ENCODE peak calls at places on chromosomes 12 and 14, in five cellular contexts. I, R, O, C and Y are unnamed samples.

GRCh38 chr14:21257395-21258193 is 11.6 kb downstream of the HNRNPC start:
- DNase-seq in R (no peak), I (no peak), O (no peak), C (no peak), Y (no peak)

GRCh38 chr14:35366521-35366976 is 38.0 kb downstream of the NFKBIA start:
- DNase-seq in C (no peak), I (no peak), R (no peak), O (no peak), Y (no peak)

GRCh38 chr12:32988982-32989381 is 92.4 kb upstream of the PKP2 start:
- DNase-seq in R (no peak), C (no peak), O (no peak), I (peak), Y (no peak)

GRCh38 chr12:96094201-96094600 is 58.8 kb upstream of the LTA4H start:
- DNase-seq in O (no peak), C (peak), I (peak), R (no peak), Y (no peak)

GRCh38 chr14:105092912-105093425 is 27.7 kb upstream of the GPR132 start:
- DNase-seq in O (peak), R (peak), I (peak), C (peak), Y (peak)

GRCh38 chr12:40012709-40013108 is 93.2 kb downstream of the SLC2A13 start:
- DNase-seq in R (no peak), I (no peak), O (peak), C (no peak), Y (no peak)

GRCh38 chr12:119258149-119258548 is 76.4 kb upstream of the CCDC60 start:
- DNase-seq in O (no peak), I (no peak), R (no peak), C (no peak), Y (no peak)

GRCh38 chr14:24439830-24440605 is 2.6 kb downstream of the SDR39U1 start:
- DNase-seq in O (no peak), C (no peak), I (no peak), R (no peak), Y (no peak)

GRCh38 chr14:20803221-20803620 is 577 bp upstream of the RNASE1 start:
- DNase-seq in O (no peak), I (no peak), R (no peak), C (no peak), Y (no peak)

GRCh38 chr14:34833545-34834523 is 41.3 kb downstream of the BAZ1A start:
- DNase-seq in O (no peak), C (no peak), R (no peak), I (no peak), Y (no peak)

GRCh38 chr12:62912644-62913043 is 22.3 kb downstream of the PPM1H start:
- DNase-seq in C (no peak), O (no peak), R (no peak), I (no peak), Y (no peak)

GRCh38 chr12:20369164-20370000 is 1.0 kb downstream of the PDE3A start:
- DNase-seq in R (no peak), C (peak), I (no peak), O (peak), Y (no peak)

GRCh38 chr14:68785817-68786490 is 6.9 kb downstream of the ZFP36L1 start:
- DNase-seq in R (no peak), C (peak), I (peak), O (no peak), Y (no peak)

GRCh38 chr14:93780811-93781210 is 7.5 kb downstream of the PRIMA1 start:
- DNase-seq in R (no peak), C (no peak), O (no peak), I (no peak), Y (no peak)

GRCh38 chr12:123441523-123442164 is 5.2 kb upstream of the RILPL2 start:
- DNase-seq in R (no peak), O (no peak), C (no peak), I (no peak), Y (no peak)

GRCh38 chr14:36646664-36647416 is 14.8 kb upstream of the PAX9 start:
- DNase-seq in O (no peak), R (no peak), I (no peak), C (no peak), Y (no peak)

GRCh38 chr12:16670456-16671050 is 64.6 kb upstream of the LMO3 start:
- DNase-seq in O (peak), I (no peak), C (no peak), R (no peak), Y (no peak)

GRCh38 chr14:92397140-92397815 is 74.3 kb downstream of the SLC24A4 start:
- DNase-seq in R (no peak), O (peak), I (no peak), C (no peak), Y (no peak)

GRCh38 chr12:63304844-63305243 is 153.8 kb upstream of the AVPR1A start:
- DNase-seq in C (no peak), I (no peak), R (no peak), O (no peak), Y (no peak)

GRCh38 chr12:122724641-122725243 is 5.9 kb downstream of the HCAR1 start:
- DNase-seq in I (no peak), O (no peak), C (no peak), R (no peak), Y (no peak)

GRCh38 chr12:20631711-20632110 is 63.4 kb upstream of the SLCO1C1 start:
- DNase-seq in C (no peak), I (no peak), O (no peak), R (no peak), Y (no peak)

GRCh38 chr14:98984719-98985041 is 287.3 kb downstream of the BCL11B start:
- DNase-seq in R (peak), I (no peak), O (no peak), C (peak), Y (peak)

GRCh38 chr14:104392001-104392395 is 187.6 kb upstream of the C14orf180 start:
- DNase-seq in O (no peak), I (no peak), C (no peak), R (peak), Y (no peak)

GRCh38 chr12:86727151-86727550 is 471.0 kb upstream of the MGAT4C start:
- DNase-seq in I (peak), C (no peak), O (peak), R (no peak), Y (no peak)

GRCh38 chr12:86134571-86134970 is 121.6 kb downstream of the MGAT4C start:
- DNase-seq in O (peak), R (no peak), I (no peak), C (no peak), Y (no peak)

GRCh38 chr14:92633274-92633616 is 115.2 kb downstream of the LGMN start:
- DNase-seq in R (no peak), I (no peak), O (no peak), C (no peak), Y (no peak)

GRCh38 chr14:96629082-96629481 is 126.9 kb downstream of the PAPOLA start:
- DNase-seq in I (no peak), C (no peak), O (no peak), R (no peak), Y (no peak)

GRCh38 chr14:99663716-99664635 is 19.0 kb downstream of the HHIPL1 start:
- DNase-seq in R (no peak), C (no peak), I (no peak), O (no peak), Y (no peak)

GRCh38 chr12:95621725-95622124 is 70.4 kb upstream of the USP44 start:
- DNase-seq in I (no peak), O (no peak), C (no peak), R (no peak), Y (no peak)

GRCh38 chr14:63460594-63461132 is 82.5 kb downstream of the PPP2R5E start:
- DNase-seq in R (no peak), O (no peak), I (no peak), C (no peak), Y (no peak)

GRCh38 chr12:115922952-115923564 is 354.4 kb downstream of the MED13L start:
- DNase-seq in O (no peak), I (peak), C (no peak), R (no peak), Y (no peak)

GRCh38 chr14:39988939-39989338 is 556.7 kb upstream of the FBXO33 start:
- DNase-seq in I (peak), C (no peak), R (no peak), O (no peak), Y (no peak)

GRCh38 chr14:100899841-100900771 is 3.4 kb downstream of the RTL1 start:
- DNase-seq in C (no peak), O (no peak), I (no peak), R (peak), Y (no peak)